ENCODE peak calls at places on chromosomes 2 and 18, in nine cellular contexts. H, J, F, Z, U, B, M, S and N are unnamed samples.

GRCh38 chr2:101371635-101372034 is 15.7 kb downstream of the CREG2 start:
- DNase-seq in H (no peak), J (no peak), F (no peak), Z (no peak), U (no peak), B (no peak), M (no peak), S (no peak), N (no peak)

GRCh38 chr2:223100061-223100511 is 48.1 kb downstream of the KCNE4 start:
- DNase-seq in H (no peak), J (peak; percentile 77), F (peak; percentile 79), Z (no peak), U (no peak), B (no peak), M (no peak), S (peak; percentile 61), N (no peak)

GRCh38 chr18:57301573-57302230 is 50.7 kb upstream of the ST8SIA3 start:
- DNase-seq in H (no peak), J (no peak), F (no peak), Z (no peak), U (peak; percentile 5), B (no peak), M (no peak), S (no peak), N (no peak)

GRCh38 chr2:69221512-69221911 is 165.5 kb downstream of the GFPT1 start:
- DNase-seq in H (no peak), J (no peak), F (no peak), Z (no peak), U (no peak), B (no peak), M (no peak), S (no peak), N (no peak)

GRCh38 chr2:24720310-24720709 is 72.9 kb downstream of the PTRHD1 start:
- DNase-seq in H (no peak), J (no peak), F (no peak), Z (no peak), U (no peak), B (no peak), M (no peak), S (no peak), N (no peak)

GRCh38 chr2:45000341-45000901 is 8.8 kb downstream of the SIX2 start:
- DNase-seq in H (no peak), J (no peak), F (no peak), Z (no peak), U (peak; percentile 71), B (no peak), M (no peak), S (no peak), N (peak; percentile 80)

GRCh38 chr2:176098366-176099158 is 1.0 kb upstream of the HOXD12 start:
- DNase-seq in H (peak; percentile 48), J (no peak), F (no peak), Z (no peak), U (no peak), B (peak; percentile 24), M (no peak), S (no peak), N (peak; percentile 83)

GRCh38 chr18:60965856-60966255 is 367.4 kb upstream of the CDH20 start:
- DNase-seq in H (no peak), J (no peak), F (no peak), Z (no peak), U (no peak), B (no peak), M (no peak), S (no peak), N (no peak)

GRCh38 chr18:53567935-53568574 is 656.4 kb downstream of the MBD2 start:
- DNase-seq in H (no peak), J (peak; percentile 13), F (peak; percentile 37), Z (no peak), U (no peak), B (no peak), M (peak; percentile 21), S (peak; percentile 18), N (no peak)

GRCh38 chr2:166803314-166803986 is 84.8 kb upstream of the XIRP2 start:
- DNase-seq in H (no peak), J (peak; percentile 48), F (no peak), Z (no peak), U (no peak), B (no peak), M (no peak), S (no peak), N (no peak)

GRCh38 chr18:32441536-32441935 is 29.1 kb downstream of the GAREM1 start:
- DNase-seq in H (no peak), J (no peak), F (no peak), Z (no peak), U (no peak), B (no peak), M (no peak), S (no peak), N (no peak)

GRCh38 chr2:127627740-127628571 is 18.0 kb upstream of the GPR17 start:
- DNase-seq in H (no peak), J (no peak), F (no peak), Z (no peak), U (peak; percentile 45), B (no peak), M (no peak), S (no peak), N (no peak)

GRCh38 chr2:228067309-228067708 is 114.2 kb downstream of the SPHKAP start:
- DNase-seq in H (no peak), J (no peak), F (no peak), Z (no peak), U (no peak), B (no peak), M (no peak), S (no peak), N (no peak)

GRCh38 chr2:67374481-67374880 is 22.7 kb upstream of the ETAA1 start:
- DNase-seq in H (no peak), J (peak; percentile 44), F (no peak), Z (no peak), U (no peak), B (no peak), M (no peak), S (no peak), N (no peak)

GRCh38 chr2:27249891-27250651 is 12.8 kb downstream of the SLC30A3 start:
- DNase-seq in H (peak; percentile 65), J (peak; percentile 31), F (peak; percentile 67), Z (no peak), U (peak; percentile 92), B (peak; percentile 60), M (peak; percentile 65), S (peak; percentile 52), N (no peak)

DNA sequence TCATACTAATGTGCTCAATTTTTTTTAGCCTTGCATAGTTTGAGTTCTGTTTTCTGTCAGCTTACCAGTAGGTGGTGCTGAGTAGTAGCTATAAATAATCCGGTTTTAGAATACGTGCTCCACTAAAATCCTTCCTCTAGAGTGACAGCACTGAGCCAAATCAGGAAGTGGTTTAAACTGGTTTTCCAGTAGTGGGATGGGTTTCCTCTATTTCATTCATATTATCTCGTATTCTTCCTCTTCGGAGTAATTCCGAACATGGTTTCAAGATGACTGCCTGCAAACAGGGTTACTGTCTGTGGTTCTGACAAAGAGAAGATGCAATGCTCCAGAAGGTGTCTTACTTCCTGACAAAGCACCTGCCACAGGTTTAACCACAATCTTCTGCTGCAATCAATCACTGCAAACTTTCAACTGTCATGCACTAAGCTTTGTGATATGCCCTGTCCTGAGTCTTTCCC is 496.9 kb upstream of the VRK2 start:
- DNase-seq in H (no peak), J (no peak), F (no peak), Z (no peak), U (no peak), B (no peak), M (peak; percentile 41), S (no peak), N (no peak)
- TF ChIP-seq CTCF in H (no peak), J (peak; percentile 9), F (no peak), Z (no peak), U (no peak), B (no peak), M (peak; percentile 40), S (no peak), N (no peak)

DNA sequence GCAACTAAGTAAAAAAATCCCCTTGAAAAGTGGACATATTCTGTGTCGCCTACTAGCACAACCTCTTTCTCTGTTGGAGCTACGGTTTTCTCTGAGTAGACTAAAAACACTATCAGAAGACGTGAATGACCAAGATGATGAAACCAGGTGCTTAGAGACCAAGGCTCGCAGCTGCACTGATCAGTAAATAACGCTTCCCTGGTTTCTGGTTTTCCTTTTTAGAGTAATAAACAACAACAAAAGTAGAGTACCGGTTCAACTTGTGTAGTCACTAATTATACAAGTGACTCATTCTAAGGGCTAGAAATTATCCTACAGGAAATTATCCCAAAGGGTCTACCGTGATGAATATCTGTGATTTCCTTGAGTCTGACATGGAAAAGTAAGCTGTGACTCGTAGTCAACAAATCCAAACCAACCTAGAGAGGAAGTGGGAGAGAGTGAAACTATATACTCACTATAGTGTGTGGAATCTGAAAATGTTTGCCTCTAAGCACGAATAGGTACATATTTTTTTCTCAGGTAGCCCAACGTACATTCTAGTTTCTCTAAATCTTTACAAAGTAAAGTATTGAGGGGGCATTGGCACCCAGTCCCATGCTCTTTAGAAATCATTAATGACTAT is 17.8 kb downstream of the RASGRP3 start:
- DNase-seq in H (no peak), J (peak; percentile 59), F (no peak), Z (no peak), U (no peak), B (no peak), M (peak; percentile 25), S (no peak), N (no peak)
- TF ChIP-seq POLR2A in H (no peak), J (no peak), F (no peak), Z (no peak), U (no peak), B (no peak), M (no peak), S (no peak), N (no peak)

GRCh38 chr2:232339121-232340081 is 39.1 kb upstream of the ALPP start:
- DNase-seq in H (no peak), J (no peak), F (peak; percentile 28), Z (no peak), U (no peak), B (no peak), M (no peak), S (no peak), N (no peak)
- TF ChIP-seq CTCF in H (no peak), J (no peak), F (no peak), Z (no peak), U (no peak), B (no peak), M (no peak), S (no peak), N (no peak)

GRCh38 chr2:39548971-39549370 is 111.9 kb upstream of the MAP4K3 start:
- DNase-seq in H (no peak), J (no peak), F (no peak), Z (no peak), U (no peak), B (no peak), M (no peak), S (no peak), N (no peak)

GRCh38 chr2:39546937-39547336 is 109.9 kb upstream of the MAP4K3 start:
- DNase-seq in H (no peak), J (peak; percentile 42), F (no peak), Z (no peak), U (no peak), B (no peak), M (no peak), S (no peak), N (no peak)

GRCh38 chr2:39549718-39550464 is 112.8 kb upstream of the MAP4K3 start:
- DNase-seq in H (no peak), J (no peak), F (no peak), Z (no peak), U (no peak), B (no peak), M (no peak), S (peak; percentile 54), N (no peak)

GRCh38 chr2:39547811-39548719 is 111.0 kb upstream of the MAP4K3 start:
- DNase-seq in H (no peak), J (peak; percentile 77), F (no peak), Z (no peak), U (no peak), B (no peak), M (peak; percentile 29), S (no peak), N (no peak)

GRCh38 chr2:39550701-39551285 is 113.7 kb upstream of the MAP4K3 start:
- DNase-seq in H (no peak), J (peak; percentile 38), F (no peak), Z (no peak), U (no peak), B (no peak), M (no peak), S (no peak), N (no peak)
- TF ChIP-seq POLR2A in H (no peak), J (no peak), F (no peak), Z (no peak), U (no peak), B (no peak), M (no peak), S (no peak), N (no peak)